ENCODE peak calls at places on chromosomes 16 and 17, in seven cellular contexts. I is AG08395, Z is midbrain, U is hypothalamus, S is T follicular helper cell, G is adrenal gland, R is nephron progenitor cell. W is an unnamed sample.

GRCh38 chr17:75273968-75274708 is 3.1 kb upstream of the MIF4GD start:
- DNase-seq in R (no peak), Z (no peak), G (peak; percentile 77), I (peak; percentile 67), S (no peak), U (no peak), W (no peak)

GRCh38 chr17:63442074-63442473 is 4.0 kb downstream of the CYB561 start:
- DNase-seq in S (no peak), Z (no peak), U (no peak), G (no peak), I (no peak), R (no peak), W (no peak)

GRCh38 chr16:27253526-27253930 is 15.0 kb downstream of the NSMCE1 start:
- DNase-seq in Z (no peak), I (peak; percentile 91), R (no peak), U (no peak), G (no peak), S (no peak), W (no peak)

GRCh38 chr16:4780235-4780634 is 7.9 kb downstream of the SEPTIN12 start:
- DNase-seq in U (no peak), Z (no peak), I (no peak), R (no peak), G (no peak), S (no peak), W (no peak)

GRCh38 chr16:72878301-72879269 is 169.3 kb downstream of the ZFHX3 start:
- DNase-seq in U (no peak), Z (no peak), G (peak; percentile 79), R (no peak), S (no peak), I (peak; percentile 77), W (no peak)

GRCh38 chr16:63612462-63613227 is 1509.2 kb downstream of the CDH11 start:
- DNase-seq in Z (no peak), S (no peak), R (no peak), I (no peak), U (no peak), G (no peak), W (no peak)

GRCh38 chr17:7703584-7704574 is 1.1 kb upstream of the EFNB3 start:
- DNase-seq in R (peak; percentile 81), U (no peak), G (no peak), I (peak; percentile 41), Z (no peak), S (no peak), W (no peak)

GRCh38 chr17:59299400-59300092 is 31.9 kb upstream of the YPEL2 start:
- DNase-seq in Z (no peak), I (no peak), G (no peak), R (no peak), U (no peak), S (no peak), W (no peak)

GRCh38 chr17:57823469-57824401 is 26.1 kb downstream of the MRPS23 start:
- DNase-seq in G (no peak), I (no peak), S (no peak), U (no peak), Z (no peak), R (peak; percentile 19), W (no peak)

GRCh38 chr17:10631701-10632100 is 25.4 kb downstream of the MYH3 start:
- DNase-seq in S (no peak), U (no peak), I (no peak), G (no peak), R (no peak), Z (no peak), W (no peak)

W was measured in mesothelial cell of epicardium.